ENCODE peak calls at places on chromosomes 3 and 15, in six cellular contexts. One of them, this sample, is unnamed.

GRCh38 chr15:60548101-60548500 is 69.2 kb upstream of the ICE2 start:
- DNase-seq in HS-27A: no peak
- DNase-seq in NCI-H748 treated with DMSO at 0.1 percent for 48 hours: no peak
- DNase-seq in stimulated activated CD4-positive, alpha-beta T cell treated with anti-CD3 and anti-CD28 coated beads, Interleukin-1b, Interleukin-23, amount 100 ng/mL, for 4 hours: no peak
- DNase-seq in right cardiac atrium: no peak
- DNase-seq in GM19239: no peak
- DNase-seq in this sample: no peak

GRCh38 chr3:43335799-43336198 is 49.5 kb downstream of the SNRK start:
- DNase-seq in HS-27A: no peak
- DNase-seq in NCI-H748 treated with DMSO at 0.1 percent for 48 hours: no peak
- DNase-seq in stimulated activated CD4-positive, alpha-beta T cell treated with anti-CD3 and anti-CD28 coated beads, Interleukin-1b, Interleukin-23, amount 100 ng/mL, for 4 hours: no peak
- DNase-seq in right cardiac atrium: no peak
- DNase-seq in GM19239: no peak
- DNase-seq in this sample: no peak

GRCh38 chr3:49006591-49007067 is 562 bp upstream of the WDR6 start:
- DNase-seq in HS-27A: no peak
- DNase-seq in NCI-H748 treated with DMSO at 0.1 percent for 48 hours: no peak
- DNase-seq in stimulated activated CD4-positive, alpha-beta T cell treated with anti-CD3 and anti-CD28 coated beads, Interleukin-1b, Interleukin-23, amount 100 ng/mL, for 4 hours: no peak
- DNase-seq in right cardiac atrium: peak; percentile 53
- DNase-seq in GM19239: no peak
- DNase-seq in this sample: no peak

GRCh38 chr3:63673111-63673510 is 20.6 kb downstream of the SNTN start:
- DNase-seq in HS-27A: no peak
- DNase-seq in NCI-H748 treated with DMSO at 0.1 percent for 48 hours: no peak
- DNase-seq in stimulated activated CD4-positive, alpha-beta T cell treated with anti-CD3 and anti-CD28 coated beads, Interleukin-1b, Interleukin-23, amount 100 ng/mL, for 4 hours: no peak
- DNase-seq in right cardiac atrium: no peak
- DNase-seq in GM19239: no peak
- DNase-seq in this sample: no peak

GRCh38 chr15:74775894-74776293 is 6.0 kb upstream of the CSK start:
- DNase-seq in HS-27A: no peak
- DNase-seq in NCI-H748 treated with DMSO at 0.1 percent for 48 hours: no peak
- DNase-seq in stimulated activated CD4-positive, alpha-beta T cell treated with anti-CD3 and anti-CD28 coated beads, Interleukin-1b, Interleukin-23, amount 100 ng/mL, for 4 hours: no peak
- DNase-seq in right cardiac atrium: no peak
- DNase-seq in GM19239: no peak
- DNase-seq in this sample: no peak

GRCh38 chr15:85073556-85074194 is 92.0 kb downstream of the PDE8A start:
- DNase-seq in HS-27A: no peak
- DNase-seq in NCI-H748 treated with DMSO at 0.1 percent for 48 hours: no peak
- DNase-seq in stimulated activated CD4-positive, alpha-beta T cell treated with anti-CD3 and anti-CD28 coated beads, Interleukin-1b, Interleukin-23, amount 100 ng/mL, for 4 hours: no peak
- DNase-seq in right cardiac atrium: no peak
- DNase-seq in GM19239: peak; percentile 4
- DNase-seq in this sample: no peak

GRCh38 chr3:51434746-51435323 is 43.8 kb downstream of the RBM15B start:
- DNase-seq in HS-27A: peak; percentile 11
- DNase-seq in NCI-H748 treated with DMSO at 0.1 percent for 48 hours: no peak
- DNase-seq in stimulated activated CD4-positive, alpha-beta T cell treated with anti-CD3 and anti-CD28 coated beads, Interleukin-1b, Interleukin-23, amount 100 ng/mL, for 4 hours: peak; percentile 29
- DNase-seq in right cardiac atrium: no peak
- DNase-seq in GM19239: peak; percentile 19
- DNase-seq in this sample: no peak

GRCh38 chr3:115084686-115085085 is 62.4 kb downstream of the ZBTB20 start:
- DNase-seq in HS-27A: no peak
- DNase-seq in NCI-H748 treated with DMSO at 0.1 percent for 48 hours: no peak
- DNase-seq in stimulated activated CD4-positive, alpha-beta T cell treated with anti-CD3 and anti-CD28 coated beads, Interleukin-1b, Interleukin-23, amount 100 ng/mL, for 4 hours: no peak
- DNase-seq in right cardiac atrium: no peak
- DNase-seq in GM19239: no peak
- DNase-seq in this sample: no peak

GRCh38 chr15:88454867-88455810 is 12.0 kb downstream of the MRPL46 start:
- DNase-seq in HS-27A: peak; percentile 59
- DNase-seq in NCI-H748 treated with DMSO at 0.1 percent for 48 hours: peak; percentile 19
- DNase-seq in stimulated activated CD4-positive, alpha-beta T cell treated with anti-CD3 and anti-CD28 coated beads, Interleukin-1b, Interleukin-23, amount 100 ng/mL, for 4 hours: peak; percentile 4
- DNase-seq in right cardiac atrium: peak; percentile 43
- DNase-seq in GM19239: peak; percentile 39
- DNase-seq in this sample: peak; percentile 30

GRCh38 chr3:46876313-46877300 is 914 bp upstream of the PTH1R start:
- DNase-seq in HS-27A: no peak
- DNase-seq in NCI-H748 treated with DMSO at 0.1 percent for 48 hours: no peak
- DNase-seq in stimulated activated CD4-positive, alpha-beta T cell treated with anti-CD3 and anti-CD28 coated beads, Interleukin-1b, Interleukin-23, amount 100 ng/mL, for 4 hours: no peak
- DNase-seq in right cardiac atrium: no peak
- DNase-seq in GM19239: no peak
- DNase-seq in this sample: no peak

GRCh38 chr15:65836665-65837064 is 32.6 kb upstream of the RAB11A start:
- DNase-seq in HS-27A: no peak
- DNase-seq in NCI-H748 treated with DMSO at 0.1 percent for 48 hours: no peak
- DNase-seq in stimulated activated CD4-positive, alpha-beta T cell treated with anti-CD3 and anti-CD28 coated beads, Interleukin-1b, Interleukin-23, amount 100 ng/mL, for 4 hours: no peak
- DNase-seq in right cardiac atrium: no peak
- DNase-seq in GM19239: no peak
- DNase-seq in this sample: no peak

GRCh38 chr15:70054884-70055387 is 42.8 kb downstream of the TLE3 start:
- DNase-seq in HS-27A: no peak
- DNase-seq in NCI-H748 treated with DMSO at 0.1 percent for 48 hours: no peak
- DNase-seq in stimulated activated CD4-positive, alpha-beta T cell treated with anti-CD3 and anti-CD28 coated beads, Interleukin-1b, Interleukin-23, amount 100 ng/mL, for 4 hours: no peak
- DNase-seq in right cardiac atrium: no peak
- DNase-seq in GM19239: no peak
- DNase-seq in this sample: no peak

GRCh38 chr3:156677120-156677479 is 2.7 kb downstream of the TIPARP start:
- DNase-seq in HS-27A: no peak
- DNase-seq in NCI-H748 treated with DMSO at 0.1 percent for 48 hours: no peak
- DNase-seq in stimulated activated CD4-positive, alpha-beta T cell treated with anti-CD3 and anti-CD28 coated beads, Interleukin-1b, Interleukin-23, amount 100 ng/mL, for 4 hours: peak; percentile 7
- DNase-seq in right cardiac atrium: no peak
- DNase-seq in GM19239: no peak
- DNase-seq in this sample: no peak

GRCh38 chr3:11638669-11639402 is 4.9 kb downstream of the VGLL4 start:
- DNase-seq in HS-27A: no peak
- DNase-seq in NCI-H748 treated with DMSO at 0.1 percent for 48 hours: peak; percentile 21
- DNase-seq in stimulated activated CD4-positive, alpha-beta T cell treated with anti-CD3 and anti-CD28 coated beads, Interleukin-1b, Interleukin-23, amount 100 ng/mL, for 4 hours: no peak
- DNase-seq in right cardiac atrium: peak; percentile 42
- DNase-seq in GM19239: no peak
- DNase-seq in this sample: no peak

GRCh38 chr3:147989344-147989743 is 580.2 kb downstream of the ZIC1 start:
- DNase-seq in HS-27A: no peak
- DNase-seq in NCI-H748 treated with DMSO at 0.1 percent for 48 hours: no peak
- DNase-seq in stimulated activated CD4-positive, alpha-beta T cell treated with anti-CD3 and anti-CD28 coated beads, Interleukin-1b, Interleukin-23, amount 100 ng/mL, for 4 hours: no peak
- DNase-seq in right cardiac atrium: no peak
- DNase-seq in GM19239: no peak
- DNase-seq in this sample: no peak

GRCh38 chr3:55439657-55440405 is 47.3 kb downstream of the WNT5A start:
- DNase-seq in HS-27A: no peak
- DNase-seq in NCI-H748 treated with DMSO at 0.1 percent for 48 hours: no peak
- DNase-seq in stimulated activated CD4-positive, alpha-beta T cell treated with anti-CD3 and anti-CD28 coated beads, Interleukin-1b, Interleukin-23, amount 100 ng/mL, for 4 hours: no peak
- DNase-seq in right cardiac atrium: no peak
- DNase-seq in GM19239: no peak
- DNase-seq in this sample: no peak

GRCh38 chr3:66797916-66798560 is 200.1 kb upstream of the KBTBD8 start:
- DNase-seq in HS-27A: no peak
- DNase-seq in NCI-H748 treated with DMSO at 0.1 percent for 48 hours: no peak
- DNase-seq in stimulated activated CD4-positive, alpha-beta T cell treated with anti-CD3 and anti-CD28 coated beads, Interleukin-1b, Interleukin-23, amount 100 ng/mL, for 4 hours: no peak
- DNase-seq in right cardiac atrium: peak; percentile 42
- DNase-seq in GM19239: no peak
- DNase-seq in this sample: no peak

GRCh38 chr3:142595951-142596725 is at the start of gene PLS1:
- DNase-seq in HS-27A: peak; percentile 70
- DNase-seq in NCI-H748 treated with DMSO at 0.1 percent for 48 hours: peak; percentile 66
- DNase-seq in stimulated activated CD4-positive, alpha-beta T cell treated with anti-CD3 and anti-CD28 coated beads, Interleukin-1b, Interleukin-23, amount 100 ng/mL, for 4 hours: peak; percentile 78
- DNase-seq in right cardiac atrium: peak; percentile 71
- DNase-seq in GM19239: peak; percentile 80
- DNase-seq in this sample: no peak

GRCh38 chr3:37590328-37591079 is 271.2 kb upstream of the CTDSPL start:
- DNase-seq in HS-27A: no peak
- DNase-seq in NCI-H748 treated with DMSO at 0.1 percent for 48 hours: no peak
- DNase-seq in stimulated activated CD4-positive, alpha-beta T cell treated with anti-CD3 and anti-CD28 coated beads, Interleukin-1b, Interleukin-23, amount 100 ng/mL, for 4 hours: no peak
- DNase-seq in right cardiac atrium: peak; percentile 77
- DNase-seq in GM19239: no peak
- DNase-seq in this sample: no peak

GRCh38 chr3:155412856-155413255 is 119.4 kb upstream of the STRIT1 start:
- DNase-seq in HS-27A: no peak
- DNase-seq in NCI-H748 treated with DMSO at 0.1 percent for 48 hours: no peak
- DNase-seq in stimulated activated CD4-positive, alpha-beta T cell treated with anti-CD3 and anti-CD28 coated beads, Interleukin-1b, Interleukin-23, amount 100 ng/mL, for 4 hours: no peak
- DNase-seq in right cardiac atrium: no peak
- DNase-seq in GM19239: no peak
- DNase-seq in this sample: no peak

GRCh38 chr15:89554247-89554646 is 21.0 kb upstream of the TICRR start:
- DNase-seq in HS-27A: no peak
- DNase-seq in NCI-H748 treated with DMSO at 0.1 percent for 48 hours: no peak
- DNase-seq in stimulated activated CD4-positive, alpha-beta T cell treated with anti-CD3 and anti-CD28 coated beads, Interleukin-1b, Interleukin-23, amount 100 ng/mL, for 4 hours: no peak
- DNase-seq in right cardiac atrium: no peak
- DNase-seq in GM19239: no peak
- DNase-seq in this sample: no peak

GRCh38 chr3:150446470-150446977 is 38.4 kb downstream of the TSC22D2 start:
- DNase-seq in HS-27A: no peak
- DNase-seq in NCI-H748 treated with DMSO at 0.1 percent for 48 hours: no peak
- DNase-seq in stimulated activated CD4-positive, alpha-beta T cell treated with anti-CD3 and anti-CD28 coated beads, Interleukin-1b, Interleukin-23, amount 100 ng/mL, for 4 hours: no peak
- DNase-seq in right cardiac atrium: no peak
- DNase-seq in GM19239: no peak
- DNase-seq in this sample: no peak

This sample was measured in HS-5.